ENCODE peak calls at places on chromosomes 2 and 18, in four cellular contexts. M is CD8-positive, alpha-beta memory T cell; J is gastrocnemius medialis; E is EH. V is an unnamed sample.

GRCh38 chr2:119827866-119828507 is 68.3 kb downstream of the PTPN4 start:
- DNase-seq in M (no peak), E (peak; percentile 27), J (no peak), V (no peak)

GRCh38 chr2:209772316-209772715 is 684 bp downstream of the UNC80 start:
- DNase-seq in M (no peak), E (no peak), J (no peak), V (no peak)

GRCh38 chr2:65024149-65024829 is 31.9 kb upstream of the CEP68 start:
- DNase-seq in E (peak; percentile 81), J (no peak), M (no peak), V (no peak)

GRCh38 chr2:54680397-54681032 is 42.9 kb upstream of the EML6 start:
- DNase-seq in M (no peak), E (peak; percentile 56), J (no peak), V (no peak)

GRCh38 chr2:221567809-221568208 is 4.3 kb downstream of the EPHA4 start:
- DNase-seq in E (no peak), M (no peak), J (no peak), V (no peak)

GRCh38 chr2:12700989-12701388 is 15.7 kb upstream of the TRIB2 start:
- DNase-seq in M (no peak), E (peak; percentile 52), J (no peak), V (no peak)

GRCh38 chr2:68885811-68886075 is 14.5 kb upstream of the BMP10 start:
- DNase-seq in M (no peak), J (no peak), E (no peak), V (no peak)

GRCh38 chr2:54789878-54790277 is 66.4 kb downstream of the EML6 start:
- DNase-seq in M (no peak), J (no peak), E (no peak), V (no peak)

GRCh38 chr2:120132190-120132589 is 91.0 kb downstream of the TMEM185B start:
- DNase-seq in E (peak; percentile 59), M (no peak), J (no peak), V (no peak)

GRCh38 chr18:34947711-34948125 is 93.5 kb upstream of the MAPRE2 start:
- DNase-seq in E (peak; percentile 25), J (peak; percentile 31), M (no peak), V (peak; percentile 26)

GRCh38 chr18:74450626-74451025 is 6.5 kb downstream of the DIPK1C start:
- DNase-seq in M (no peak), J (no peak), E (no peak), V (no peak)

GRCh38 chr2:231929961-231930600 is 3.9 kb upstream of the NPPC start:
- DNase-seq in E (no peak), M (no peak), J (no peak), V (no peak)

GRCh38 chr2:118848381-118849225 is 1.2 kb upstream of the EN1 start:
- DNase-seq in J (no peak), E (no peak), M (no peak), V (no peak)

GRCh38 chr2:45585267-45585861 is 25.7 kb downstream of the SRBD1 start:
- DNase-seq in J (no peak), M (peak; percentile 11), E (peak; percentile 59), V (peak; percentile 48)

GRCh38 chr2:130241041-130241707 is 42.9 kb upstream of the TUBA3E start:
- DNase-seq in M (no peak), J (no peak), E (peak; percentile 78), V (peak; percentile 89)

GRCh38 chr2:43041167-43041566 is 185.2 kb downstream of the ZFP36L2 start:
- DNase-seq in E (peak; percentile 35), J (no peak), M (no peak), V (no peak)

GRCh38 chr2:38690499-38691420 is 24.8 kb downstream of the GALM start:
- DNase-seq in E (peak; percentile 96), J (no peak), M (no peak), V (peak; percentile 77)

GRCh38 chr2:197215988-197216979 is 94.3 kb downstream of the ANKRD44 start:
- DNase-seq in E (peak; percentile 46), M (no peak), J (no peak), V (no peak)

GRCh38 chr18:39039828-39040227 is 1474.2 kb upstream of the CELF4 start:
- DNase-seq in M (no peak), J (no peak), E (no peak), V (peak; percentile 35)

GRCh38 chr2:181807526-181807925 is 84.0 kb upstream of the ITPRID2 start:
- DNase-seq in E (no peak), J (no peak), M (no peak), V (no peak)

GRCh38 chr18:9792565-9793226 is 84.6 kb downstream of the RAB31 start:
- DNase-seq in M (no peak), J (no peak), E (no peak), V (no peak)

GRCh38 chr2:135052042-135052876 is at the start of gene RAB3GAP1:
- DNase-seq in E (peak; percentile 88), J (peak; percentile 53), M (peak; percentile 95), V (peak; percentile 66)

GRCh38 chr2:28523873-28524272 is 28.0 kb downstream of the PLB1 start:
- DNase-seq in M (no peak), E (no peak), J (no peak), V (no peak)

GRCh38 chr2:27264753-27265535 is 2.1 kb upstream of the SLC30A3 start:
- DNase-seq in M (peak; percentile 46), J (no peak), E (peak; percentile 63), V (peak; percentile 74)

GRCh38 chr2:647691-648231 is 29.4 kb downstream of the TMEM18 start:
- DNase-seq in J (no peak), M (no peak), E (no peak), V (no peak)

GRCh38 chr2:27050281-27050995 is 1.0 kb upstream of the AGBL5 start:
- DNase-seq in M (peak; percentile 92), J (peak; percentile 81), E (peak; percentile 97), V (peak; percentile 98)

GRCh38 chr2:108927936-108928659 is 60.9 kb downstream of the EDAR start:
- DNase-seq in E (peak; percentile 59), J (no peak), M (peak; percentile 33), V (peak; percentile 43)

GRCh38 chr2:223970343-223971128 is 13.3 kb downstream of the MRPL44 start:
- DNase-seq in E (peak; percentile 66), M (peak; percentile 35), J (no peak), V (peak; percentile 34)

GRCh38 chr18:55857409-55857808 is 269.4 kb upstream of the TCF4 start:
- DNase-seq in E (no peak), J (no peak), M (no peak), V (no peak)

GRCh38 chr2:7020468-7020867 is 103.3 kb downstream of the RNF144A start:
- DNase-seq in E (no peak), M (no peak), J (no peak), V (no peak)

GRCh38 chr18:27860701-27861107 is 316.2 kb downstream of the CDH2 start:
- DNase-seq in E (peak; percentile 54), J (no peak), M (no peak), V (no peak)

GRCh38 chr2:7011376-7012083 is 94.3 kb downstream of the RNF144A start:
- DNase-seq in J (no peak), M (no peak), E (peak; percentile 76), V (no peak)

GRCh38 chr2:190763901-190764514 is 115.1 kb downstream of the NAB1 start:
- DNase-seq in E (peak; percentile 11), M (no peak), J (no peak), V (no peak)

GRCh38 chr2:74530239-74531161 is 767 bp downstream of the HTRA2 start:
- DNase-seq in J (no peak), E (peak; percentile 71), M (peak; percentile 63), V (peak; percentile 26)

GRCh38 chr2:237752761-237753165 is 45.8 kb upstream of the RBM44 start:
- DNase-seq in M (no peak), E (no peak), J (no peak), V (no peak)

GRCh38 chr18:65938592-65939372 is 188.0 kb downstream of the CDH7 start:
- DNase-seq in M (no peak), E (no peak), J (no peak), V (peak; percentile 14)

GRCh38 chr18:75548353-75548752 is 120.8 kb upstream of the SMIM21 start:
- DNase-seq in M (no peak), E (no peak), J (no peak), V (peak; percentile 10)

GRCh38 chr2:241788572-241788971 is 11.9 kb downstream of the GAL3ST2 start:
- DNase-seq in M (no peak), E (peak; percentile 33), J (no peak), V (no peak)

GRCh38 chr2:222877556-222878278 is 16.9 kb downstream of the ACSL3 start:
- DNase-seq in M (no peak), E (no peak), J (no peak), V (no peak)